ENCODE peak calls at places on chromosomes 13 and 19, in five cellular contexts. D is mesenteric fat pad, N is psoas muscle, I is GM04503, L is hypothalamus. K is an unnamed sample.

GRCh38 chr13:36163809-36164308 is 32.7 kb upstream of the DCLK1 start:
- DNase-seq in D (no peak), N (peak), I (no peak), L (no peak), K (peak)

GRCh38 chr13:33721719-33722118 is 96.2 kb upstream of the RFC3 start:
- DNase-seq in D (no peak), N (no peak), I (peak), L (no peak), K (no peak)

GRCh38 chr13:93249259-93249917 is 22.8 kb downstream of the GPC6 start:
- DNase-seq in D (no peak), N (no peak), I (no peak), L (no peak), K (no peak)

GRCh38 chr19:7654401-7654800 is 14.4 kb upstream of the RETN start:
- DNase-seq in D (no peak), N (no peak), I (no peak), L (no peak), K (no peak)

GRCh38 chr19:13398780-13399726 is 107.2 kb downstream of the CACNA1A start:
- DNase-seq in D (no peak), N (no peak), I (peak), L (no peak), K (no peak)

GRCh38 chr19:40822161-40822560 is 23.2 kb downstream of the EGLN2 start:
- DNase-seq in D (peak), N (no peak), I (no peak), L (no peak), K (no peak)

GRCh38 chr19:32403291-32403995 is 2.1 kb upstream of the DPY19L3 start:
- DNase-seq in D (no peak), N (no peak), I (no peak), L (no peak), K (no peak)

GRCh38 chr13:107365466-107366215 is 797.7 kb upstream of the ARGLU1 start:
- DNase-seq in D (no peak), N (no peak), I (peak), L (no peak), K (no peak)

GRCh38 chr13:41746259-41746658 is 214.7 kb downstream of the VWA8 start:
- DNase-seq in D (no peak), N (no peak), I (peak), L (no peak), K (no peak)

GRCh38 chr13:105518086-105518485 is 1017.4 kb downstream of the EFNB2 start:
- DNase-seq in D (no peak), N (no peak), I (no peak), L (no peak), K (no peak)

GRCh38 chr13:74771964-74772363 is 637.8 kb upstream of the KLF12 start:
- DNase-seq in D (no peak), N (no peak), I (peak), L (no peak), K (no peak)

GRCh38 chr13:40974460-40975407 is 44.4 kb downstream of the ELF1 start:
- DNase-seq in D (no peak), N (no peak), I (no peak), L (no peak), K (peak)

GRCh38 chr13:92483894-92484293 is 742.7 kb upstream of the GPC6 start:
- DNase-seq in D (no peak), N (no peak), I (no peak), L (no peak), K (no peak)

GRCh38 chr19:18223860-18224524 is 2.2 kb downstream of the PDE4C start:
- DNase-seq in D (no peak), N (peak), I (no peak), L (no peak), K (no peak)

GRCh38 chr13:77500094-77500493 is 35.4 kb upstream of the SCEL start:
- DNase-seq in D (no peak), N (no peak), I (no peak), L (no peak), K (no peak)

GRCh38 chr19:6141217-6141616 is 5.8 kb downstream of the ACSBG2 start:
- DNase-seq in D (no peak), N (no peak), I (no peak), L (no peak), K (no peak)

GRCh38 chr19:858868-859843 is at the start of gene CFD:
- DNase-seq in D (no peak), N (peak), I (no peak), L (no peak), K (no peak)

GRCh38 chr19:4232614-4233281 is 3.4 kb downstream of the EBI3 start:
- DNase-seq in D (no peak), N (no peak), I (no peak), L (no peak), K (no peak)

GRCh38 chr13:29369060-29369743 is 226.3 kb downstream of the SLC7A1 start:
- DNase-seq in D (no peak), N (no peak), I (no peak), L (no peak), K (peak)

GRCh38 chr13:97308735-97309429 is 86.7 kb downstream of the MBNL2 start:
- DNase-seq in D (no peak), N (no peak), I (no peak), L (no peak), K (no peak)

GRCh38 chr19:40778865-40779284 is 828 bp downstream of the RAB4B start:
- DNase-seq in D (no peak), N (no peak), I (no peak), L (no peak), K (no peak)

GRCh38 chr19:38869836-38870607 is 8.1 kb downstream of the RINL start:
- DNase-seq in D (peak), N (peak), I (no peak), L (peak), K (peak)

GRCh38 chr19:53977991-53978731 is 13.3 kb upstream of the CACNG6 start:
- DNase-seq in D (no peak), N (peak), I (peak), L (peak), K (no peak)

GRCh38 chr19:38713227-38713649 is 31.0 kb downstream of the CAPN12 start:
- DNase-seq in D (no peak), N (peak), I (no peak), L (no peak), K (peak)

GRCh38 chr19:30695171-30695875 is 323.1 kb downstream of the ZNF536 start:
- DNase-seq in D (peak), N (no peak), I (no peak), L (no peak), K (no peak)

GRCh38 chr19:51971624-51972023 is 15.0 kb downstream of the ZNF350 start:
- DNase-seq in D (no peak), N (no peak), I (no peak), L (no peak), K (no peak)

GRCh38 chr19:35136977-35137702 is 1.5 kb upstream of the FXYD1 start:
- DNase-seq in D (no peak), N (no peak), I (no peak), L (no peak), K (no peak)